ENCODE peak calls at places on chromosomes 2 and 18, in four cellular contexts. W is H1, I is trophoblast cell, R is neuronal stem cell. N is an unnamed sample.

GRCh38 chr2:30159766-30160165 is 13.0 kb downstream of the YPEL5 start:
- DNase-seq in W (no peak), I (no peak), R (no peak), N (no peak)

GRCh38 chr2:1754046-1754445 is 9.7 kb upstream of the PXDN start:
- DNase-seq in W (no peak), I (no peak), R (no peak), N (no peak)

GRCh38 chr2:8090748-8091700 is 590.8 kb upstream of the ID2 start:
- DNase-seq in W (no peak), I (peak), R (no peak), N (peak)

GRCh38 chr18:27124196-27124595 is 60.9 kb downstream of the CHST9 start:
- DNase-seq in W (no peak), I (no peak), R (no peak), N (no peak)

GRCh38 chr2:25373269-25373981 is 31.7 kb upstream of the DNMT3A start:
- DNase-seq in W (no peak), I (no peak), R (no peak), N (no peak)

GRCh38 chr2:15092691-15093090 is 460.2 kb downstream of the LRATD1 start:
- DNase-seq in W (no peak), I (no peak), R (no peak), N (no peak)

GRCh38 chr18:53701697-53702096 is 522.8 kb downstream of the MBD2 start:
- DNase-seq in W (no peak), I (no peak), R (no peak), N (no peak)

GRCh38 chr2:169072163-169072925 is 3.0 kb downstream of the DHRS9 start:
- DNase-seq in W (no peak), I (no peak), R (no peak), N (peak)

GRCh38 chr2:158179660-158180059 is 78.0 kb downstream of the UPP2 start:
- DNase-seq in W (no peak), I (no peak), R (no peak), N (peak)

GRCh38 chr2:174577967-174578589 is 19.5 kb downstream of the WIPF1 start:
- DNase-seq in W (no peak), I (no peak), R (no peak), N (peak)

GRCh38 chr2:85741811-85742507 is 11.8 kb upstream of the ATOH8 start:
- DNase-seq in W (no peak), I (no peak), R (peak), N (peak)

GRCh38 chr18:10715791-10716190 is 190.0 kb downstream of the NAPG start:
- DNase-seq in W (no peak), I (no peak), R (no peak), N (no peak)

GRCh38 chr2:138003411-138003810 is 39.1 kb downstream of the HNMT start:
- DNase-seq in W (no peak), I (no peak), R (no peak), N (no peak)

GRCh38 chr2:96977631-96978195 is 8.7 kb downstream of the FAM178B start:
- DNase-seq in W (no peak), I (peak), R (no peak), N (peak)

GRCh38 chr2:41116106-41116797 is 664.4 kb upstream of the SLC8A1 start:
- DNase-seq in W (no peak), I (peak), R (no peak), N (no peak)

GRCh38 chr2:238009563-238009962 is 42.7 kb downstream of the UBE2F start:
- DNase-seq in W (no peak), I (no peak), R (no peak), N (no peak)

GRCh38 chr2:96118698-96119388 is 2.5 kb upstream of the ADRA2B start:
- DNase-seq in W (no peak), I (no peak), R (no peak), N (no peak)

GRCh38 chr18:22191986-22192385 is 22.6 kb downstream of the GATA6 start:
- DNase-seq in W (no peak), I (no peak), R (no peak), N (no peak)

GRCh38 chr18:48825101-48825745 is 125.5 kb downstream of the SMAD7 start:
- DNase-seq in W (no peak), I (no peak), R (no peak), N (no peak)

GRCh38 chr2:55223958-55224760 is 7.9 kb downstream of the CLHC1 start:
- DNase-seq in W (no peak), I (no peak), R (no peak), N (no peak)

GRCh38 chr2:1660656-1661650 is 83.4 kb downstream of the PXDN start:
- DNase-seq in W (no peak), I (no peak), R (no peak), N (no peak)

GRCh38 chr2:2101924-2102323 is 229.2 kb downstream of the MYT1L start:
- DNase-seq in W (no peak), I (no peak), R (no peak), N (no peak)

GRCh38 chr2:179562330-179562885 is 297.8 kb upstream of the SESTD1 start:
- DNase-seq in W (no peak), I (no peak), R (no peak), N (no peak)

GRCh38 chr18:55585050-55585449 is 2.9 kb downstream of the TCF4 start:
- DNase-seq in W (no peak), I (no peak), R (no peak), N (no peak)

GRCh38 chr2:58240595-58240937 is 559 bp downstream of the FANCL start:
- DNase-seq in W (no peak), I (no peak), R (no peak), N (no peak)

GRCh38 chr2:137180012-137180411 is 414.7 kb downstream of the THSD7B start:
- DNase-seq in W (no peak), I (no peak), R (no peak), N (no peak)

DNA sequence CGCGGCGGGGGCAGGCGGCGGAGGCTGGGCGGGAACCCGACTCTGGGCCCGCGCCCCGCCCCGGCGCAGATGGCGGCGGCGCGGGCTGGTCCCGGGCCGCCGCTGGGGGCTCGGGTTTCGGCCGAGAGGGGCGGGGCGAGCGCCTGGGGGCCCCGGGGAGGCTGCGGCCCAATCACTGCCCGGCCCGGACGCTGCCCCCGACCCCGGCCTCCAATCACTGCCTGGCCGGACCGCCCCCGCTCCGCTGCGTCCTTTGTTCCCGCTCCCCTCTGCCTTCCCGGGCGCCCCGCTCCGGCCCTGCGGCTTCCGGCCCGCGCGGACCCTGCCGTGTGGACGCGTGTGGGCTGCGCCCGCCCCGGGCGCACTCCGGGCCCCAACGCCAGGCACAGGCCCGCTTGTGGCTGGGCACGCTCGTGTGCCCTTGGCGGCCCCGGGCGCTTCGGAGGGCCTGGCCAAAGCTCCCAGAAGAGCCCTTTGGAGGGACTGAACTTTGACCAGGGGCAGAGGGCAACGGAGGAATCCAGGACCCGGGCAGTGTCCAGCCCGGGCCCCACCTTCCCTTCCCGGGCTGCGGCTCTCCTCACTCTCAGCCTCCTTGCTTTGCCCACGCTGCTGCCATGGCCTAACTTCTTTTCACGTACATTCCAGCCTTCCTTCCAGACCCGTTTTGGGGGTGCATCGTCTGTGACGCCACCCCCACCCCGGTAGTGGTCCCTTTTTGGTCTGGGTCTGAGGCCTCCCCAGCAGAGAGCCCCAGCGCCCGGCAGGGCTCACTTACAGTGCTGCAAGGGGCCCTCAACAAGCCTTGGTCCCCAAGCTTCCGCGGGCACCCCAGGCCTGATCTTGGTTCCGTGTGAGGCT is 27.1 kb upstream of the PTMA start:
- DNase-seq in W (no peak), I (peak), R (peak), N (peak)
- H2BK12ac ChIP-seq in W (peak), I (peak), R (peak), N (peak)

GRCh38 chr2:235215248-235215647 is 263.4 kb downstream of the SH3BP4 start:
- DNase-seq in W (no peak), I (no peak), R (no peak), N (no peak)

GRCh38 chr2:235217814-235218213 is 266.0 kb downstream of the SH3BP4 start:
- DNase-seq in W (no peak), I (no peak), R (no peak), N (peak)

GRCh38 chr2:235218486-235218907 is 266.7 kb downstream of the SH3BP4 start:
- DNase-seq in W (no peak), I (peak), R (no peak), N (no peak)

GRCh38 chr2:235219048-235219447 is 267.2 kb downstream of the SH3BP4 start:
- DNase-seq in W (no peak), I (no peak), R (no peak), N (no peak)

GRCh38 chr2:235216901-235217300 is 265.1 kb downstream of the SH3BP4 start:
- DNase-seq in W (no peak), I (no peak), R (no peak), N (peak)
- H2BK12ac ChIP-seq in W (no peak), I (no peak), R (no peak), N (no peak)

DNA sequence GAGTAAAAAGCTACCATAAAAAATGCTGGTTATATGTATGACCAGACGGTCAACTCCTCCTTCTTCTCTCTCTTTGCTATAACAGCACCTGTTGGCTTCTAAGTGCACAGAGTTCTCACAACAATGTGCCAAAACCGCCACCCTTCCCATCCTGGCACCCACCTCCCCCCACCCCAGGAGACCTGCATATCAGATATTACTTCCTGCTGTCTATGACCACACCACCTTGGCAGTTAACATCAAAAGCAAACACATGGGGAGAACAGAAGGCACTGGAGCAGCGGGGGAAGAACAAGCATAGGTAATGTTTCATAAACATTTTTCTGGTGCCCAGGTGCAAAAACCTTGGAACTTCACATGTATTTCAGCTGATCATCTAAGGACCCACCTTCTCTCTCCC is 15.5 kb downstream of the SPRED2 start:
- DNase-seq in W (no peak), I (no peak), R (no peak), N (no peak)
- H2BK12ac ChIP-seq in W (no peak), I (no peak), R (no peak), N (no peak)

DNA sequence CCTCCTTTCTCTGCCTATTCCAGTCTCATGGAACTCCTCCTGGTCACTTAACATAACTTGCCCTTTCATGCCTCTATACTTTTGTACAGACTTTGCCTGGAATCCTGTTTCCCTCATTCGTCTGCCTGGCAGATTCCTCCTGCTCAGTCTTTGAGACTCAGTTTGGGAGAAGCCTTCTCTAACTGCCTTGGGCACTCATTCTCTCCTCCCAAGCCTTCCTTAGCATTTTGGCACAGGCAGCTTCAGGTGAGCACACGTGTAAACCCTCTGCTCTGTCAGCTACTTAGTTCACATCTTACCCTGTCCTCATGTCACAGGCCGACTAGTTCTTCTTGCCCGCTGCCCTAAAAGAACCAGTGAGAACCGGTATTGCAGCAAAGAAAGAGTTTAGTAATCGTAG is 6.0 kb upstream of the FAM98A start:
- DNase-seq in W (no peak), I (peak), R (no peak), N (no peak)
- H2BK12ac ChIP-seq in W (peak), I (no peak), R (no peak), N (no peak)

DNA sequence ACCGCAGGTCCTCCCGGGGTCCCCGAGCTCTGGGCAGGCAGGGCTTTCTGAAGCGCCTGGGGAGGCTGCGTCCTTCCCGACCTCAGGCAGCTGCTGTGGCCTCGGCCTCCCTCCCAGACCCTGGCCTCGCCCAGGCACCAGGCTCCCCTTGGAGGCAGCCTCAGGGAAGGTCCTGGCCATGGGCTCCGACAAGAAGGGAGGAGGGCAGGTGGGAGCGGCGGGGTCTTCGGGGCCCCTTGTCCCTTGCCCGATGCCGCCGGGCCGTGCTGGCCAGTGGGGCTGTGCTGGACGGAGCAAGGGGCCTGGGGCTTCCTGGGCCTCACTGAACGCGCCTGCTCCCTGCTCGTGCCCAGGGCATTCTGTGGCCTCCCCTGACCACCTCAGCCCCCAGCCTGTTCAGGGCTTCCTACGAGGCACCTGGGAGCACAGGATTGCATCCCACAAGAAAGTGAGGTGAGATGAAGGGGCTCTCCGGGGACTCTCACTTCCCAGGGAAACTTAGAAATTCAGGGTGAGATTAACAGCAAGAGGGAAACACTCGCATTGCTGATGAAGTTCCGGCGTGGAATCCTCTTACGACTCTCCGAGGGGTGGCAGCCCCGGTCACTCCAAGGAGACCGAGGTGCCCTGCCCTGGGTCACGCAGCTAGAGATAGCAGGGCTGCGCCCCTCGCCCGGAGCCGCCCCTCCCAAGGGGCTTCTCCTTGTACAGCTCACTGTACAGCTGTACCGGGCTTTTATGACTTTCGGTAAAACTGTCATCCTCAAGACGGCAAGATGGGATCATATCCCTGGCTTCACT is 792 bp downstream of the MFSD2B start:
- DNase-seq in W (no peak), I (no peak), R (no peak), N (no peak)
- H2BK12ac ChIP-seq in W (peak), I (no peak), R (peak), N (no peak)